ENCODE peak calls at places on chromosomes 1 and 21, in five cellular contexts. G is body of pancreas; T is heart left ventricle; N is tibial artery; X is CD8-positive, alpha-beta memory T cell. W is an unnamed sample.

GRCh38 chr1:236284291-236284711 is 2.5 kb upstream of the ERO1B start:
- DNase-seq in G (no peak), N (no peak), T (no peak), X (no peak), W (no peak)

GRCh38 chr1:118143136-118143535 is 41.9 kb downstream of the SPAG17 start:
- DNase-seq in X (no peak), G (no peak), N (no peak), T (no peak), W (no peak)

GRCh38 chr1:48536477-48536876 is 64.5 kb upstream of the SPATA6 start:
- DNase-seq in G (no peak), N (no peak), X (no peak), T (no peak), W (no peak)

GRCh38 chr1:184748767-184749166 is 5.9 kb downstream of the EDEM3 start:
- DNase-seq in X (no peak), T (no peak), N (no peak), G (no peak), W (no peak)

GRCh38 chr1:147168626-147169058 is 3.6 kb downstream of the PRKAB2 start:
- DNase-seq in N (no peak), T (no peak), G (peak), X (no peak), W (no peak)

GRCh38 chr1:2199042-2199810 is 4.7 kb upstream of the FAAP20 start:
- DNase-seq in T (peak), N (peak), G (peak), X (peak), W (peak)

GRCh38 chr1:107442545-107442944 is 301.7 kb downstream of the NTNG1 start:
- DNase-seq in G (no peak), N (no peak), X (no peak), T (no peak), W (no peak)

GRCh38 chr21:36522174-36522810 is 42.4 kb upstream of the CLDN14 start:
- DNase-seq in N (no peak), X (no peak), T (no peak), G (no peak), W (no peak)

GRCh38 chr21:45072166-45072962 is 2.0 kb upstream of the ADARB1 start:
- DNase-seq in N (no peak), G (no peak), X (no peak), T (no peak), W (no peak)

GRCh38 chr21:26444646-26445045 is 128.4 kb downstream of the CYYR1 start:
- DNase-seq in T (no peak), G (no peak), X (no peak), N (no peak), W (no peak)

GRCh38 chr1:3352084-3352951 is 102.1 kb upstream of the ARHGEF16 start:
- DNase-seq in X (no peak), N (peak), T (peak), G (peak), W (no peak)

GRCh38 chr1:220880726-220881506 is 1.7 kb downstream of the HLX start:
- DNase-seq in T (peak), N (peak), X (no peak), G (peak), W (no peak)

GRCh38 chr1:31587720-31588423 is 11.6 kb downstream of the TINAGL1 start:
- DNase-seq in X (no peak), N (peak), T (peak), G (peak), W (no peak)

GRCh38 chr1:81330521-81330920 is 470.2 kb upstream of the ADGRL2 start:
- DNase-seq in N (no peak), G (no peak), T (no peak), X (no peak), W (no peak)

GRCh38 chr21:29697555-29698193 is 242.1 kb downstream of the GRIK1 start:
- DNase-seq in G (no peak), T (no peak), N (no peak), X (no peak), W (no peak)

GRCh38 chr1:66532798-66533783 is 862 bp upstream of the SGIP1 start:
- DNase-seq in N (peak), T (peak), G (peak), X (no peak), W (no peak)

GRCh38 chr1:70043806-70044205 is 161.6 kb downstream of the LRRC40 start:
- DNase-seq in G (no peak), N (no peak), X (no peak), T (no peak), W (no peak)

GRCh38 chr1:89698624-89699023 is 65.7 kb downstream of the LRRC8C start:
- DNase-seq in G (no peak), T (no peak), X (no peak), N (no peak), W (no peak)

GRCh38 chr1:39539252-39539790 is 37.3 kb downstream of the PABPC4 start:
- DNase-seq in T (peak), N (peak), G (peak), X (peak), W (no peak)

GRCh38 chr1:38586993-38587646 is 272.5 kb downstream of the RRAGC start:
- DNase-seq in G (peak), X (peak), N (no peak), T (peak), W (peak)

GRCh38 chr1:111643696-111644095 is 24.1 kb downstream of the RAP1A start:
- DNase-seq in T (no peak), X (no peak), N (no peak), G (no peak), W (no peak)

GRCh38 chr21:38796426-38796825 is 9.3 kb upstream of the ETS2 start:
- DNase-seq in G (no peak), X (no peak), T (no peak), N (no peak), W (no peak)

GRCh38 chr1:84698151-84698651 is 7.9 kb upstream of the SSX2IP start:
- DNase-seq in N (no peak), G (no peak), T (no peak), X (no peak), W (no peak)

GRCh38 chr1:12601690-12602632 is 16.0 kb downstream of the DHRS3 start:
- DNase-seq in T (peak), X (no peak), G (no peak), N (peak), W (no peak)

GRCh38 chr21:44337941-44338895 is 972 bp downstream of the CFAP410 start:
- DNase-seq in N (peak), X (peak), G (peak), T (peak), W (peak)

GRCh38 chr1:109634771-109635750 is 15.4 kb downstream of the AMPD2 start:
- DNase-seq in G (no peak), X (no peak), T (no peak), N (no peak), W (no peak)

GRCh38 chr1:248904437-248905216 is 1.4 kb upstream of the PGBD2 start:
- DNase-seq in G (no peak), T (no peak), X (no peak), N (no peak), W (no peak)

GRCh38 chr1:206909883-206910318 is 11.8 kb downstream of the FCMR start:
- DNase-seq in X (no peak), T (no peak), G (peak), N (no peak), W (no peak)

GRCh38 chr1:206907304-206907991 is 10.2 kb downstream of the IL24 start:
- DNase-seq in X (no peak), T (no peak), N (no peak), G (no peak), W (no peak)

GRCh38 chr1:206911064-206911663 is 10.6 kb downstream of the FCMR start:
- DNase-seq in N (peak), G (peak), X (peak), T (no peak), W (no peak)

GRCh38 chr1:206908038-206908437 is 10.8 kb downstream of the IL24 start:
- DNase-seq in T (no peak), G (no peak), N (no peak), X (no peak), W (no peak)

GRCh38 chr1:206909167-206909882 is 12.1 kb downstream of the IL24 start:
- DNase-seq in G (peak), T (peak), N (no peak), X (peak), W (peak)
- H3K27ac ChIP-seq in G (peak), T (peak), N (no peak), X (no peak), W (peak)

GRCh38 chr1:26972390-26972789 is 12.1 kb upstream of the KDF1 start:
- DNase-seq in X (no peak), T (no peak), G (no peak), N (no peak), W (no peak)

GRCh38 chr1:26970810-26971209 is 10.5 kb upstream of the KDF1 start:
- DNase-seq in G (peak), X (no peak), T (peak), N (no peak), W (no peak)

GRCh38 chr1:26971590-26971989 is 11.3 kb upstream of the KDF1 start:
- DNase-seq in G (no peak), N (no peak), X (no peak), T (no peak), W (no peak)

GRCh38 chr1:26976621-26977510 is 16.6 kb upstream of the KDF1 start:
- DNase-seq in T (no peak), N (no peak), G (no peak), X (no peak), W (no peak)

GRCh38 chr1:26972821-26973220 is 12.6 kb upstream of the KDF1 start:
- DNase-seq in N (no peak), T (no peak), G (no peak), X (no peak), W (no peak)
- H3K27ac ChIP-seq in N (no peak), T (no peak), G (no peak), X (no peak), W (no peak)

GRCh38 chr1:151495316-151495715 is 15.9 kb upstream of the CGN start:
- DNase-seq in N (no peak), T (no peak), G (no peak), X (no peak), W (no peak)

GRCh38 chr1:151492120-151492519 is 19.1 kb upstream of the CGN start:
- DNase-seq in X (no peak), N (no peak), T (no peak), G (no peak), W (no peak)

GRCh38 chr1:151493042-151493441 is 18.1 kb upstream of the CGN start:
- DNase-seq in N (no peak), X (no peak), G (no peak), T (no peak), W (no peak)

GRCh38 chr1:151491641-151492040 is 19.5 kb upstream of the CGN start:
- DNase-seq in G (no peak), T (no peak), X (no peak), N (no peak), W (no peak)

GRCh38 chr1:151494741-151495281 is 16.4 kb upstream of the CGN start:
- DNase-seq in T (no peak), G (peak), N (no peak), X (no peak), W (no peak)
- H3K27ac ChIP-seq in T (no peak), G (no peak), N (no peak), X (no peak), W (no peak)

DNA sequence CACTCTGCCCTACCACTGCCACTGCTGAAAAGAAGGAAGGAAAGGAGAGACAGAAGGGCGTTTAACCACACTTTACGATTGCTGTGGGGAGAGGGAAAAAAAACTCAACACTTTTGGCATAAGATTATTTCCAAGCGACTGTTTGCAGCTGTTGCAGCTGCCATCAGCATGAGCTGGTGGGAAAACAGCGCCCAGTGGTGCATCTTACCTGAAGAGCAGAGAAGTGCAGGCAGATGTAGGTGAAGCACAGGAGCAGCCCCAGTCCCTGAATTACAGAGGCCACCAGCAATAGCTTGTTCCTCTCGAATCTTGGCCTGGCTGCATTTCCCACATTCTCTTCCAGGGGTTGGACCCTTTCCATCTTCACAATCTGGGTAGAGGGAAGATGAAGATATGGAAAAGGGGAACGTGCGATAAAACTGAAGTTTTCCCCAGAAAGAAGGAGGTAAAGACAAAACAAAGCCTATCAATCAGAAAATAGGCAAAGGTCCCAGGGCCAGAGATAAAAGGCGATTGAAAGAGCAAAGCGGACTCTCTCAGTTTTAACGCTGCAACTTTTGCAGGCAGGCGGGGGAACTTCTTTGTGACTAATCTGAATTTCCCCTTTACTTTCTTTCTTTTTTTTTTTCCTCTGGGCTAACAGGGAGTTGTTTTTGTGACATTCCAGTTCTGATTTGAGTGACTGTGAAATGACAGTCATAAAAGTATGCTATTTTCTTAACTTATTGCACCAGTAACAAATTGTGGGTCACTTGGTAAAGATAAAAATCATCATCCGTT is at the start of gene TNFSF4:
- DNase-seq in T (peak), N (no peak), G (no peak), X (no peak), W (no peak)
- H3K27ac ChIP-seq in T (no peak), N (peak), G (no peak), X (no peak), W (no peak)

DNA sequence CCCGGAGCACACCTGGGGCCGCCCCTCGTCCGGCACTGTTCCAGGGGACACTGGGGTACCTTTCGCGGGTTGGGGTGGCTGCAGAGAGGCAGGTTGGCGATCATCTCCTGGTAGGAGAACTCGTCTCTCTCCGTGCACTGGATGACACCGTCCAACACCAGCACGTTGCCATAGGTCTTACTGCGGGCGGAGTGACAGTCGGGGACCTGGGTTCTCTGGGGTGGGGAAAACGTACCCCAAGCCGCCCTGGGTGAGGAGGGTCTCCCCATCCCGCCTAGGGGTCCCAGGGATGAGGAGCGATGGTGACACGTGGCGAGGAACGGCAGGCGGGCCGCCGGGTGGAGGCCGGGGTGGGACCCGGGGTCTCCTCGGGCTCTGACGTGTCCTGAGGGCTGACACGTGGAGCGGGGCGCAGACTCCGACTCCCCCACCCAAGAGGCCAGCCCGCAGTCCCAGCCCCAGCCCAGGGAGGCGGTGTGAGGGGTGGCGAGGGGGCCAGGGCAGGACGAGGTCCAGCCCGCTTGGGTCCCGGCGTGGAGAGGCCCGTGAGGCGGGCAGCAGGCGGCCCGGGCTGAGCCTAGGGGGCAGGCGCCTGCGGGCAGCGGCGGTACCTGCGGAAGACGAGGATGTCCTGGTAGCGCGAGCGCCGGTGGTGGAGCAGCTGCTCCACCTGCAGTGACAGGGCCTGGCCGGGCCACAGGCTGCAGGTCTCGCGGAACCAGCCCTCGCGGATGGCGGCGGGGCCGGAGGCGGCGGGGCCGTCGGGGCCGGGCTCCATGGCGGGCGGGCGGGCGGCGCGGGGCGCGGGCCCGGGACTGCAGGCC is 440 bp downstream of the SRM start:
- DNase-seq in T (no peak), X (no peak), N (no peak), G (peak), W (no peak)
- H3K27ac ChIP-seq in T (peak), X (peak), N (peak), G (peak), W (peak)

GRCh38 chr1:114467491-114467890 is 43.5 kb downstream of the TRIM33 start:
- DNase-seq in X (no peak), G (no peak), T (no peak), N (no peak), W (no peak)

GRCh38 chr1:114470681-114471080 is 40.3 kb downstream of the TRIM33 start:
- DNase-seq in X (no peak), N (no peak), G (no peak), T (no peak), W (no peak)

GRCh38 chr1:114466334-114467014 is 44.5 kb downstream of the TRIM33 start:
- DNase-seq in X (no peak), G (no peak), N (no peak), T (no peak), W (no peak)

GRCh38 chr1:114468710-114469468 is 42.1 kb downstream of the TRIM33 start:
- DNase-seq in T (no peak), G (no peak), N (no peak), X (no peak), W (no peak)

GRCh38 chr1:114468047-114468446 is 43.0 kb downstream of the TRIM33 start:
- DNase-seq in T (no peak), G (no peak), X (no peak), N (no peak), W (no peak)
- H3K27ac ChIP-seq in T (no peak), G (no peak), X (no peak), N (no peak), W (no peak)

DNA sequence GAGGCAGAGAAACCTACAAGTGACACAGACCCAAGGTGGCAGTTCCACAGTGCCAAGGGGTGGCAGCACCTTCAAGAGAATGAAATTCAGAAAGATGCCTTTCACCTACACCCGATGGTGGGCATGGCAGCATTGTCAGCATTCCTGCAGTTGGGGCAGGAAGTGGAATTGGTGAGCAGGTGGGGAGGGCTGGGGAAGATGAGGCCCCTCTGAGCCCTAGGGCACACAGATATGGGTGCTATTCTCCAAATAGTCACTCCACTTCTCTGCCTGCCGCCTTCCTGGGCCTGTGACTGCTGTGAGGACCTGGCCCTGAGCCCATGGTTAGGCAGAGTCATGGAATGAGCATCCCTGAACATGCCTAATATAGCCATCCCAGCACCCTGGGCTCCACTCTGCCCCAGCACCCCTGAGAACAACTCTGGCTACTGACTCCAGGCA is 8.3 kb downstream of the SHISA4 start:
- DNase-seq in N (peak), T (peak), X (no peak), G (no peak), W (no peak)
- H3K27ac ChIP-seq in N (peak), T (peak), X (no peak), G (no peak), W (no peak)

GRCh38 chr1:92037400-92037799 is 7.6 kb downstream of the EPHX4 start:
- DNase-seq in G (no peak), T (no peak), N (no peak), X (no peak), W (no peak)
- H3K27ac ChIP-seq in G (no peak), T (no peak), N (no peak), X (no peak), W (no peak)

GRCh38 chr21:32424674-32425073 is 12.2 kb downstream of the EVA1C start:
- DNase-seq in N (no peak), T (no peak), G (no peak), X (no peak), W (no peak)

GRCh38 chr21:32427958-32428623 is 15.6 kb downstream of the EVA1C start:
- DNase-seq in T (no peak), X (no peak), G (no peak), N (no peak), W (no peak)

GRCh38 chr21:32425628-32426027 is 13.1 kb downstream of the EVA1C start:
- DNase-seq in X (no peak), N (no peak), G (no peak), T (no peak), W (no peak)

GRCh38 chr21:32426592-32427051 is 14.1 kb downstream of the EVA1C start:
- DNase-seq in X (no peak), N (no peak), G (no peak), T (no peak), W (no peak)

GRCh38 chr21:32426066-32426465 is 13.6 kb downstream of the EVA1C start:
- DNase-seq in N (no peak), T (no peak), G (no peak), X (no peak), W (no peak)
- H3K27ac ChIP-seq in N (no peak), T (no peak), G (no peak), X (no peak), W (no peak)

GRCh38 chr1:155254714-155255242 is 505 bp downstream of the ENTREP3 start:
- DNase-seq in T (peak), N (peak), G (no peak), X (no peak), W (no peak)

GRCh38 chr1:155254228-155254713 is 1.0 kb downstream of the ENTREP3 start:
- DNase-seq in T (no peak), X (no peak), G (no peak), N (no peak), W (no peak)

GRCh38 chr1:155251566-155251965 is 3.7 kb downstream of the ENTREP3 start:
- DNase-seq in G (no peak), N (no peak), X (no peak), T (no peak), W (no peak)

GRCh38 chr1:155253797-155254196 is 1.5 kb downstream of the ENTREP3 start:
- DNase-seq in N (no peak), G (no peak), T (no peak), X (no peak), W (no peak)

GRCh38 chr1:155253208-155253607 is 2.1 kb downstream of the ENTREP3 start:
- DNase-seq in G (no peak), N (no peak), T (no peak), X (no peak), W (no peak)
- H3K27ac ChIP-seq in G (no peak), N (peak), T (no peak), X (no peak), W (no peak)

W was measured in effector memory CD4-positive, alpha-beta T cell.